ENCODE peak calls at places on chromosomes 6 and 20, in four cellular contexts. P is GM12878, Y is K562, R is HEK293T. C is an unnamed sample.

GRCh38 chr6:158170656-158171081 is 2.5 kb downstream of the GTF2H5 start:
- DNase-seq in P (no peak), Y (no peak), R (no peak), C (peak)

GRCh38 chr6:157253017-157253416 is 70.3 kb downstream of the TMEM242 start:
- DNase-seq in P (no peak), Y (no peak), R (no peak), C (no peak)

GRCh38 chr20:64230461-64231145 is 24.9 kb upstream of the PCMTD2 start:
- DNase-seq in P (no peak), Y (no peak), R (no peak), C (no peak)

GRCh38 chr6:33018418-33018817 is 9.0 kb upstream of the HLA-DOA start:
- DNase-seq in P (no peak), Y (no peak), R (no peak), C (no peak)

GRCh38 chr6:39140556-39141191 is 25.7 kb upstream of the SAYSD1 start:
- DNase-seq in P (no peak), Y (no peak), R (no peak), C (no peak)

GRCh38 chr6:81682238-81682795 is 70.2 kb downstream of the TENT5A start:
- DNase-seq in P (no peak), Y (no peak), R (no peak), C (no peak)

GRCh38 chr20:5848711-5849505 is 98.7 kb downstream of the SHLD1 start:
- DNase-seq in P (peak), Y (no peak), R (no peak), C (no peak)

GRCh38 chr6:151436814-151437213 is 15.1 kb downstream of the RMND1 start:
- DNase-seq in P (no peak), Y (no peak), R (no peak), C (peak)

GRCh38 chr6:143329323-143329722 is 121.2 kb downstream of the ADAT2 start:
- DNase-seq in P (no peak), Y (no peak), R (no peak), C (no peak)

GRCh38 chr20:13458860-13459451 is 179.8 kb downstream of the TASP1 start:
- DNase-seq in P (no peak), Y (peak), R (peak), C (peak)

GRCh38 chr6:106360410-106360988 is at the start of gene CRYBG1:
- DNase-seq in P (no peak), Y (peak), R (peak), C (peak)

GRCh38 chr6:165910184-165910583 is 247.1 kb upstream of the PDE10A start:
- DNase-seq in P (no peak), Y (no peak), R (no peak), C (no peak)

GRCh38 chr20:57697540-57697939 is 12.3 kb downstream of the PMEPA1 start:
- DNase-seq in P (no peak), Y (no peak), R (no peak), C (no peak)

GRCh38 chr6:34593741-34594140 is 37.6 kb upstream of the SPDEF start:
- DNase-seq in P (no peak), Y (no peak), R (no peak), C (no peak)

GRCh38 chr20:20439602-20440001 is 71.7 kb downstream of the INSM1 start:
- DNase-seq in P (no peak), Y (no peak), R (no peak), C (peak)

GRCh38 chr6:158040051-158040803 is 58.6 kb downstream of the SYNJ2 start:
- DNase-seq in P (peak), Y (peak), R (peak), C (peak)

GRCh38 chr6:1327630-1328029 is 15.7 kb downstream of the FOXQ1 start:
- DNase-seq in P (no peak), Y (no peak), R (no peak), C (no peak)

GRCh38 chr20:39479196-39479810 is 517.2 kb downstream of the DHX35 start:
- DNase-seq in P (no peak), Y (no peak), R (no peak), C (no peak)

GRCh38 chr6:21354805-21355238 is 238.7 kb upstream of the SOX4 start:
- DNase-seq in P (peak), Y (no peak), R (no peak), C (peak)

GRCh38 chr6:14035448-14035847 is 82.1 kb upstream of the CD83 start:
- DNase-seq in P (no peak), Y (no peak), R (no peak), C (no peak)

GRCh38 chr6:35357671-35358070 is 15.3 kb downstream of the PPARD start:
- DNase-seq in P (no peak), Y (no peak), R (no peak), C (no peak)

GRCh38 chr6:2007165-2007564 is 238.2 kb downstream of the GMDS start:
- DNase-seq in P (no peak), Y (no peak), R (no peak), C (no peak)

GRCh38 chr6:16712931-16713484 is 48.3 kb downstream of the ATXN1 start:
- DNase-seq in P (no peak), Y (peak), R (peak), C (no peak)

GRCh38 chr6:89999995-90000825 is 105.9 kb downstream of the GJA10 start:
- DNase-seq in P (no peak), Y (no peak), R (no peak), C (no peak)

GRCh38 chr6:72911463-72912153 is 289.7 kb downstream of the KCNQ5 start:
- DNase-seq in P (no peak), Y (no peak), R (no peak), C (no peak)

GRCh38 chr6:80094017-80094416 is 12.5 kb upstream of the BCKDHB start:
- DNase-seq in P (no peak), Y (peak), R (peak), C (no peak)

GRCh38 chr6:8082954-8083858 is 19.0 kb upstream of the BLOC1S5 start:
- DNase-seq in P (no peak), Y (no peak), R (no peak), C (no peak)

GRCh38 chr6:146785001-146785585 is 186.3 kb downstream of the ADGB start:
- DNase-seq in P (no peak), Y (peak), R (peak), C (peak)

GRCh38 chr6:2055914-2056313 is 189.5 kb downstream of the GMDS start:
- DNase-seq in P (no peak), Y (no peak), R (no peak), C (no peak)

GRCh38 chr20:62686869-62687830 is 21.5 kb upstream of the NTSR1 start:
- DNase-seq in P (no peak), Y (no peak), R (no peak), C (no peak)

GRCh38 chr20:51763965-51764602 is 4.1 kb downstream of the ATP9A start:
- DNase-seq in P (no peak), Y (no peak), R (no peak), C (no peak)

GRCh38 chr20:44773070-44773829 is 27.6 kb downstream of the KCNK15 start:
- DNase-seq in P (no peak), Y (no peak), R (no peak), C (no peak)

GRCh38 chr20:7770578-7770977 is 169.7 kb downstream of the HAO1 start:
- DNase-seq in P (peak), Y (no peak), R (no peak), C (no peak)

GRCh38 chr6:44247338-44248302 is 719 bp downstream of the HSP90AB1 start:
- DNase-seq in P (no peak), Y (peak), R (peak), C (peak)

GRCh38 chr6:150088481-150089154 is 19.7 kb upstream of the ULBP3 start:
- DNase-seq in P (no peak), Y (no peak), R (no peak), C (no peak)

GRCh38 chr6:119172813-119173212 is 94.3 kb upstream of the FAM184A start:
- DNase-seq in P (no peak), Y (no peak), R (no peak), C (peak)

GRCh38 chr6:113017316-113017715 is 670.2 kb downstream of the RFPL4B start:
- DNase-seq in P (no peak), Y (no peak), R (no peak), C (no peak)

GRCh38 chr6:170292778-170293164 is 1.9 kb upstream of the DLL1 start:
- DNase-seq in P (no peak), Y (peak), R (no peak), C (no peak)

GRCh38 chr6:170293411-170293844 is 2.5 kb upstream of the DLL1 start:
- DNase-seq in P (no peak), Y (no peak), R (no peak), C (no peak)

GRCh38 chr6:170290306-170291128 is at the start of gene DLL1:
- DNase-seq in P (no peak), Y (no peak), R (peak), C (no peak)

GRCh38 chr6:170291271-170292110 is 613 bp upstream of the DLL1 start:
- DNase-seq in P (no peak), Y (no peak), R (no peak), C (no peak)

DNA sequence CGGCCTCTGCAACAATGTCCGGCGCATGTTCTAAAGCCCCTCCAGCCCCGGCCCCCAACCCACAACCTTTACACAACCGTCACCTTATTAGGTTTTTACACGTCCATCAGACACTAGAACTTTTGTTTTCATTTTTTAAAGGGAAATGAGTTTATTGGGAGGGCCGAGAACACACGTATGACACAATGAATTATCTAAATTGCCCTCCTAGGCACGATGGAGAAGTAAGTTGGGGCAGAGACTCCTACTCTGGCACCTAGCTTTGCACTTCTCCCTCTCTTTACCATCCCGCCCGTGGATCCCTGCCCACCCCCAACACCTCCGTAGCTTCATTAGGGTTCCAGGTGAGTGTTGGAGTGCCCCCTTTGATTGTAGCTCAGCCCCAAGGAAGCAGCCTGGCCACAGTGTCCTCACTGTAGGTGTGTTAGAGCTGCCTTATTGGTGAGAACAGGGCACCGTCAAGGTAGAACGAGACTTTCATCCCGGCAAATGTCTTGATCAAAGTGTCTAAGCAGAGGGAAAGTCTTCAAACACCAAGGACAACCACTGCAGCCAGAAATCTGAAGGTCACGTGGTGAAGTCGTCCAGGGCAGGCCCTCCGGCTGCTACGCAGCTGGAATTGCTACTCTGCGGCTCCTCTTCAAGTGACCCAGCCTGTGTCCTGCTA is 1.4 kb upstream of the DLL1 start:
- DNase-seq in P (no peak), Y (no peak), R (no peak), C (no peak)
- TF ChIP-seq FOXK2 in P (no peak), Y (no peak), R (no peak), C (no peak)

GRCh38 chr20:50520222-50520877 is 10.2 kb downstream of the PTPN1 start:
- DNase-seq in P (no peak), Y (no peak), R (no peak), C (no peak)
- TF ChIP-seq FOXK2 in P (no peak), Y (no peak), R (no peak), C (no peak)

DNA sequence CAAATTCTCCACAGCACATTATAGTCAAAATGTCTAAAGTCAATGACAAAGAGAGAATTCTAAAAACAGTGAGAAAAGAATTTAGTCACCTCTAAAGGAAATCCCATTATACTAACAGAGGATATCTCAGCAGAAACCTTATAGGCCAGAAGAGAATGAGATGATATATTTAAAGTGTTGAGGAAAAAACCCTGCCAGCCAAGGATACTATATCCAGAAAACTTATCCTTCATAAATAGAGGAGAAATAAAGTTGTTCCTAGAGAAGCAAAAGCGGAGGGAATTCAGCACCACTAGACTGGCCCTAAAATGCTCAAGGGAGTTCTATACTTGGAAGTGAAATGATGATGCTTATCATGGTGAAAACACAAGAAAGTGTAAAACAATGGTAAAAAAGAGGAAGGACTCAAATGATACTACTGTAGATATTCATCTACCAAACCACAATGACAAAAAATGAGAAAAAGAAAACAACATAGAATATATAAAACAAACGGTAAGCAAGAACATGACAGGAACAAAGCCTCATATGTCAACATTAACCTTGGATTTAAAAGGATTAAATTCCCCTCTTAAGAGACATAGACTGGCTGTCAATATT is 16.7 kb downstream of the GPRC6A start:
- DNase-seq in P (no peak), Y (no peak), R (no peak), C (no peak)
- TF ChIP-seq FOXK2 in P (no peak), Y (no peak), R (no peak), C (no peak)

GRCh38 chr6:69097948-69098347 is 462.9 kb downstream of the ADGRB3 start:
- DNase-seq in P (no peak), Y (no peak), R (no peak), C (no peak)
- TF ChIP-seq FOXK2 in P (no peak), Y (no peak), R (no peak), C (no peak)

DNA sequence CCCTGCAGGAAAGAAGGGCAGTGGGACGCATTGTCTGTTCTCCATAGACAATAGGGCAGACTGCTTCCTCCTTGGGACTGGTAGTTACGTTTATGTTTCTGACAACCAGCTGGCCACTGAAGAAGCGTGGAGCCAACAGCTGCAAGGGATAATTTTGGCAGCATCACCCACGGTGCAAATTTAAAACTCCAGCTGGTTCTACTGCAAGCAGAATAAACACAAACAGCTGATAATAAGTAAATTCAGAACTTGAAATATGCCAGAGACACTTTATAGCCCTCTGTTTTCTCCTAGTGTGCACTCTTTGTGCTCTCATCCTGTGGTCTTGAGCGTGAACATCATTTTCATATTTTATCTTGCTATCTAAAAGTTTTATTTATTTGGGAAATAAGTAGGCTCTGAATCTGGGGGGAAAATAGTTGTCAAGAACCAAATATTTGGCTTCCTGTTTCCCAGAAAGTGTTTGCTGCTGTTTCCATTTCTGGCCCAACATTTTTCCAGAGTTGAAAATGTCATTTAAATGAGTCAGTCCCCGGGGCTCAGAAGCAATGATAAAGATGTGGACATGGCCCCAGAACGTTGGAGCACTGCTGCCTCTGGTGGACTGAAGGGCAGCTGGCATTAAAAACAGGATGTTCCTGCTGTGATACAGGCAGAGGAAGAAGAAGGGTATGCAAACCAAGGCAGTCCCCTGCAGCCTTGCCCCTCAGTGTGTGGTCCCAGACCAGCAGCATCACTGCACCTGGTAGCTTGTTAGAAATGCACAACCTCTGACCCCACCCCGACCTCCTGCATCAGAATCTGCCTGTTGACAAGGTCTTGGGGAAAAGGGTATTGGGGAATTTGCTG is 12.5 kb upstream of the THBD start:
- DNase-seq in P (no peak), Y (no peak), R (peak), C (peak)
- TF ChIP-seq FOXK2 in P (no peak), Y (no peak), R (no peak), C (no peak)

C was measured in HepG2.